ENCODE peak calls at places on chromosomes 16 and 17, in five cellular contexts. One of them, this sample, is unnamed. For H3K9me3, the result is how much of the 10 kb centered on the place peaks cover.

GRCh38 chr16:23476289-23476688 is 23.3 kb upstream of the COG7 start:
- DNase-seq in heart right ventricle: no peak
- DNase-seq in OCI-LY7: no peak
- DNase-seq in vagina: no peak
- DNase-seq in Peyer's patch: no peak
- DNase-seq in this sample: no peak

GRCh38 chr16:22369221-22369811 is 5.1 kb downstream of the CDR2 start:
- DNase-seq in Peyer's patch: no peak
- DNase-seq in vagina: no peak
- DNase-seq in OCI-LY7: peak
- DNase-seq in heart right ventricle: no peak
- DNase-seq in this sample: no peak

GRCh38 chr16:31132303-31132978 is 3.1 kb downstream of the PRSS8 start:
- DNase-seq in heart right ventricle: no peak
- DNase-seq in vagina: no peak
- DNase-seq in OCI-LY7: no peak
- DNase-seq in Peyer's patch: no peak
- DNase-seq in this sample: no peak

GRCh38 chr17:4899341-4900230 is at the start of gene C17orf107:
- DNase-seq in heart right ventricle: peak
- DNase-seq in OCI-LY7: no peak
- DNase-seq in vagina: no peak
- DNase-seq in Peyer's patch: peak
- DNase-seq in this sample: peak

GRCh38 chr17:43372273-43372911 is 26.4 kb upstream of the ARL4D start:
- DNase-seq in OCI-LY7: peak
- DNase-seq in Peyer's patch: peak
- DNase-seq in vagina: no peak
- DNase-seq in heart right ventricle: no peak
- DNase-seq in this sample: no peak

GRCh38 chr16:72129976-72130656 is 36.5 kb downstream of the DHX38 start:
- DNase-seq in vagina: peak
- DNase-seq in OCI-LY7: peak
- DNase-seq in Peyer's patch: no peak
- DNase-seq in heart right ventricle: no peak
- DNase-seq in this sample: no peak

GRCh38 chr17:43791589-43791988 is 11.4 kb downstream of the CFAP97D1 start:
- DNase-seq in OCI-LY7: peak
- DNase-seq in Peyer's patch: peak
- DNase-seq in vagina: peak
- DNase-seq in heart right ventricle: no peak
- DNase-seq in this sample: no peak

GRCh38 chr16:75919664-75920063 is 193.4 kb upstream of the CPHXL start:
- DNase-seq in vagina: no peak
- DNase-seq in Peyer's patch: no peak
- DNase-seq in OCI-LY7: no peak
- DNase-seq in heart right ventricle: no peak
- DNase-seq in this sample: no peak

GRCh38 chr17:41167561-41167960 is 460 bp downstream of the KRTAP4-3 start:
- DNase-seq in Peyer's patch: no peak
- DNase-seq in vagina: no peak
- DNase-seq in heart right ventricle: no peak
- DNase-seq in OCI-LY7: no peak
- DNase-seq in this sample: no peak
- H3K9me3 ChIP-seq in Peyer's patch: under half
- H3K9me3 ChIP-seq in vagina: under half
- H3K9me3 ChIP-seq in heart right ventricle: under half
- H3K9me3 ChIP-seq in OCI-LY7: under half
- H3K9me3 ChIP-seq in this sample: under half

GRCh38 chr17:40190197-40191021 is 13.1 kb downstream of the RAPGEFL1 start:
- DNase-seq in heart right ventricle: no peak
- DNase-seq in Peyer's patch: no peak
- DNase-seq in vagina: no peak
- DNase-seq in OCI-LY7: peak
- DNase-seq in this sample: peak
- H3K27ac ChIP-seq in heart right ventricle: no peak
- H3K27ac ChIP-seq in Peyer's patch: no peak
- H3K27ac ChIP-seq in vagina: peak
- H3K27ac ChIP-seq in OCI-LY7: no peak
- H3K27ac ChIP-seq in this sample: no peak

GRCh38 chr16:84116720-84117481 is at the start of gene MBTPS1:
- DNase-seq in OCI-LY7: peak
- DNase-seq in Peyer's patch: peak
- DNase-seq in heart right ventricle: peak
- DNase-seq in vagina: peak
- DNase-seq in this sample: peak
- TF ChIP-seq CTCF in OCI-LY7: no peak
- TF ChIP-seq CTCF in Peyer's patch: peak
- TF ChIP-seq CTCF in heart right ventricle: no peak
- TF ChIP-seq CTCF in vagina: no peak
- TF ChIP-seq CTCF in this sample: peak

GRCh38 chr17:11383157-11383556 is 142.1 kb downstream of the SHISA6 start:
- DNase-seq in heart right ventricle: no peak
- DNase-seq in vagina: no peak
- DNase-seq in OCI-LY7: no peak
- DNase-seq in Peyer's patch: no peak
- DNase-seq in this sample: no peak

GRCh38 chr17:11388061-11388460 is 147.0 kb downstream of the SHISA6 start:
- DNase-seq in OCI-LY7: no peak
- DNase-seq in vagina: no peak
- DNase-seq in heart right ventricle: no peak
- DNase-seq in Peyer's patch: no peak
- DNase-seq in this sample: no peak

GRCh38 chr17:11389583-11389982 is 148.6 kb downstream of the SHISA6 start:
- DNase-seq in Peyer's patch: no peak
- DNase-seq in heart right ventricle: no peak
- DNase-seq in vagina: no peak
- DNase-seq in OCI-LY7: no peak
- DNase-seq in this sample: no peak

GRCh38 chr17:11380761-11381160 is 139.7 kb downstream of the SHISA6 start:
- DNase-seq in OCI-LY7: no peak
- DNase-seq in vagina: no peak
- DNase-seq in Peyer's patch: no peak
- DNase-seq in heart right ventricle: no peak
- DNase-seq in this sample: no peak

GRCh38 chr17:11384131-11384530 is 143.1 kb downstream of the SHISA6 start:
- DNase-seq in vagina: no peak
- DNase-seq in heart right ventricle: no peak
- DNase-seq in OCI-LY7: no peak
- DNase-seq in Peyer's patch: no peak
- DNase-seq in this sample: no peak
- H3K9me3 ChIP-seq in vagina: under half
- H3K9me3 ChIP-seq in heart right ventricle: under half
- H3K9me3 ChIP-seq in OCI-LY7: under half
- H3K9me3 ChIP-seq in Peyer's patch: under half
- H3K9me3 ChIP-seq in this sample: under half

GRCh38 chr16:77805403-77805802 is 17.0 kb downstream of the VAT1L start:
- DNase-seq in Peyer's patch: no peak
- DNase-seq in heart right ventricle: peak
- DNase-seq in vagina: no peak
- DNase-seq in OCI-LY7: no peak
- DNase-seq in this sample: no peak
- H3K27ac ChIP-seq in Peyer's patch: no peak
- H3K27ac ChIP-seq in heart right ventricle: no peak
- H3K27ac ChIP-seq in vagina: no peak
- H3K27ac ChIP-seq in OCI-LY7: no peak
- H3K27ac ChIP-seq in this sample: no peak

This sample was measured in CD4-positive, alpha-beta T cell.